ENCODE peak calls at places on chromosomes 12 and 14, in seven cellular contexts. Y is H9, T is fibroblast of lung, K is SK-N-SH, G is neural progenitor cell, L is IMR-90, Q is GM23338. Z is an unnamed sample.

GRCh38 chr12:97568336-97569180 is 106.0 kb downstream of the RMST start:
- DNase-seq in K (no peak), Y (no peak), G (no peak), T (no peak), Q (no peak), L (no peak), Z (no peak)

GRCh38 chr12:46523863-46524770 is 151.5 kb upstream of the SLC38A2 start:
- DNase-seq in T (peak), L (peak), Y (no peak), K (no peak), G (no peak), Q (no peak), Z (no peak)

GRCh38 chr14:100383727-100384158 is 60.6 kb downstream of the SLC25A47 start:
- DNase-seq in G (peak), Y (peak), Q (peak), K (peak), T (peak), L (peak), Z (peak)

GRCh38 chr14:53946071-53946403 is 10.6 kb downstream of the BMP4 start:
- DNase-seq in Q (no peak), L (no peak), K (no peak), G (peak), Y (no peak), T (no peak), Z (no peak)

GRCh38 chr12:2853626-2854025 is 3.2 kb downstream of the TEX52 start:
- DNase-seq in Q (peak), Y (peak), L (peak), K (peak), T (peak), G (peak), Z (no peak)

GRCh38 chr12:45050751-45051489 is at the start of gene DBX2:
- DNase-seq in L (no peak), K (peak), G (peak), Y (peak), Q (peak), T (peak), Z (no peak)

GRCh38 chr12:104064842-104065441 is 611 bp downstream of the HCFC2 start:
- DNase-seq in Q (peak), Y (no peak), K (peak), G (peak), L (no peak), T (peak), Z (peak)

GRCh38 chr14:96629558-96630222 is 127.5 kb downstream of the PAPOLA start:
- DNase-seq in G (no peak), Q (no peak), Y (peak), K (peak), L (no peak), T (no peak), Z (no peak)

GRCh38 chr12:12936983-12937491 is 14.9 kb downstream of the GPRC5D start:
- DNase-seq in Q (no peak), K (no peak), L (no peak), G (no peak), T (no peak), Y (no peak), Z (no peak)

GRCh38 chr12:12943589-12944260 is 8.2 kb downstream of the GPRC5D start:
- DNase-seq in Q (no peak), L (peak), G (no peak), T (peak), K (no peak), Y (no peak), Z (no peak)

GRCh38 chr12:12938541-12938940 is 13.4 kb downstream of the GPRC5D start:
- DNase-seq in Y (no peak), L (no peak), K (no peak), T (no peak), Q (no peak), G (no peak), Z (no peak)

GRCh38 chr12:12941450-12942350 is 10.3 kb downstream of the GPRC5D start:
- DNase-seq in G (no peak), L (no peak), Y (no peak), Q (no peak), T (no peak), K (no peak), Z (no peak)

GRCh38 chr12:12939888-12940287 is 12.1 kb downstream of the GPRC5D start:
- DNase-seq in L (no peak), Q (no peak), T (no peak), G (no peak), K (no peak), Y (no peak), Z (no peak)
- TF ChIP-seq CTCF in L (no peak), Q (no peak), T (no peak), G (no peak), K (no peak), Y (no peak), Z (no peak)

GRCh38 chr12:124434951-124435805 is 132.2 kb downstream of the NCOR2 start:
- DNase-seq in T (no peak), L (no peak), K (peak), Q (no peak), G (peak), Y (no peak), Z (no peak)
- H3K27ac ChIP-seq in T (no peak), L (no peak), K (peak), Q (peak), G (peak), Y (no peak), Z (no peak)

GRCh38 chr12:93379432-93380308 is 1.9 kb downstream of the NUDT4 start:
- DNase-seq in G (no peak), L (peak), Q (no peak), Y (no peak), K (no peak), T (no peak), Z (no peak)
- H2AFZ ChIP-seq in G (no peak), L (no peak), Q (no peak), Y (no peak), K (no peak), T (no peak), Z (no peak)

DNA sequence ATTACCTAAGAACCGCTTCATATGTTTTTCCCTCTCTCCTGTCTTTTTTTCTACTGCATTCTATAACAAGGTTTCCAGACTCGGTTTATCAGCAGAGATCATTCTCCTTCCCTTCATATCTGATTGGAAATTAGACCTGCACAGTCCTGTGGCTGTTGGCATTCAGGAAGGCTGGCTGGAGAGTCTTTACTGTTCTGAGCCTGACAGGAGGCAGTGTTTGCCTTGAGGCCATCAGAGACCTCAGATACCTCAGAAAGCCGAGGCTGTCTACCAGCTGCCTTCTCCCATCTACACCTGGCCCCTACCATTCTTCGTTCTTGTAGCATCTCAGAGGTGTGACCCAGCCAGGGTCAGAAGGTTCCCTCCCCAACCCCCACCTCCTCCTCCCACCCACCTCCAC is 182.0 kb downstream of the CAND1 start:
- DNase-seq in Y (no peak), L (no peak), G (no peak), K (no peak), T (no peak), Q (no peak), Z (no peak)
- TF ChIP-seq CTCF in Y (no peak), L (no peak), G (no peak), K (no peak), T (no peak), Q (peak), Z (no peak)

Z was measured in OCI-LY7.